ENCODE peak calls at places on chromosomes 13 and 19, in five cellular contexts. Q is right lobe of liver, H is IMR-90, U is left ventricle myocardium inferior, S is Karpas-422. Z is an unnamed sample.

GRCh38 chr13:100519626-100520025 is 69.0 kb downstream of the GGACT start:
- DNase-seq in Q (no peak), S (no peak), U (no peak), H (no peak), Z (no peak)

GRCh38 chr19:6952956-6953355 is 65.6 kb downstream of the ADGRE1 start:
- DNase-seq in S (no peak), Q (no peak), H (no peak), U (no peak), Z (no peak)

GRCh38 chr13:22915442-22916082 is 265.2 kb upstream of the SGCG start:
- DNase-seq in H (peak; percentile 17), U (peak; percentile 38), Q (no peak), S (no peak), Z (peak; percentile 48)

GRCh38 chr13:21435710-21436151 is 23.4 kb downstream of the ZDHHC20 start:
- DNase-seq in H (peak; percentile 89), S (no peak), U (peak; percentile 31), Q (peak; percentile 55), Z (peak; percentile 45)

GRCh38 chr13:114115191-114115671 is 17.2 kb downstream of the RASA3 start:
- DNase-seq in Q (peak; percentile 84), S (no peak), H (peak; percentile 94), U (no peak), Z (peak; percentile 39)

GRCh38 chr19:11203194-11204075 is 6.1 kb upstream of the KANK2 start:
- DNase-seq in S (peak; percentile 72), Q (no peak), U (peak; percentile 77), H (peak; percentile 71), Z (peak; percentile 61)

GRCh38 chr13:22040810-22041364 is 370.0 kb downstream of the FGF9 start:
- DNase-seq in S (no peak), H (no peak), Q (no peak), U (no peak), Z (no peak)

GRCh38 chr13:109226631-109227030 is 559.8 kb downstream of the IRS2 start:
- DNase-seq in H (no peak), U (no peak), Q (no peak), S (no peak), Z (no peak)

GRCh38 chr13:86792153-86792651 is 879.0 kb upstream of the SLITRK5 start:
- DNase-seq in S (no peak), Q (peak; percentile 45), H (no peak), U (no peak), Z (no peak)

GRCh38 chr19:49639401-49640112 is 386 bp downstream of the RRAS start:
- DNase-seq in S (peak; percentile 49), U (no peak), Q (no peak), H (no peak), Z (no peak)

GRCh38 chr19:28827382-28827781 is 385.6 kb downstream of the UQCRFS1 start:
- DNase-seq in H (no peak), Q (no peak), S (no peak), U (no peak), Z (no peak)

GRCh38 chr13:23159205-23159586 is 21.6 kb upstream of the SGCG start:
- DNase-seq in U (peak; percentile 33), H (peak; percentile 13), Q (no peak), S (no peak), Z (no peak)

GRCh38 chr19:36528921-36529518 is 949 bp upstream of the ZNF260 start:
- DNase-seq in Q (no peak), U (no peak), S (peak; percentile 61), H (no peak), Z (peak; percentile 12)

GRCh38 chr19:46737275-46737654 is 8.6 kb upstream of the FKRP start:
- DNase-seq in Q (peak; percentile 50), U (no peak), H (no peak), S (no peak), Z (no peak)

GRCh38 chr19:46736544-46737274 is 9.1 kb upstream of the FKRP start:
- DNase-seq in H (no peak), U (peak; percentile 71), Q (peak; percentile 62), S (no peak), Z (no peak)

GRCh38 chr19:46741447-46741846 is 4.4 kb upstream of the FKRP start:
- DNase-seq in S (no peak), H (no peak), U (no peak), Q (no peak), Z (no peak)

GRCh38 chr19:46737761-46738171 is 8.1 kb upstream of the FKRP start:
- DNase-seq in S (no peak), H (no peak), Q (peak; percentile 46), U (no peak), Z (no peak)

DNA sequence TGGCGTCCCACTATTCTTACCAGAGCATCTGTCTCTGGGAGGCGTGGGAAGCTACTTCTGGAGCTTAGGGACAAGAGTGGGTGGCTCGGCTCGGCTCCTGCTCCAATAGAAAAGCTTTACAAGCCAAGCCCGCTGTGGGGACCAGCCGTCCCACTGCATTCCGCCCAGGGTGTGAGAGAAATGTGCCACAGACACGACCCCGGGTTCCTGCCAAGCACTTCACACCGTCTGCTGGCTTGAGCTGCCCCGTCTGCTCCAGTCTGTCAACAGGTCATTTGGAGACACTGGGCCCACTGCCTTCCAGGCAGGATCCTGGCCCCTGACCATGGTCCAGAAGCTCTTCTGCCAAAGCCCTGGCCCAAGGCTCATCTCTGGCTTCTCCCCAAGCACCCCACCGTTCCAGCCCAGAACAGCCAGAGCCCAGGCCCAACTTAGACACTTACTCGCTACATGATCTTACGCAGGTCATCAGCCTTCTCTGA is 6.5 kb upstream of the FKRP start:
- DNase-seq in S (no peak), Q (peak; percentile 76), H (no peak), U (peak; percentile 90), Z (no peak)
- H3K4me1 ChIP-seq in S (peaks cover 11% of the 10 kb centered on the region), Q (no peaks in the 10 kb centered on the region), H (peaks cover 28% of the 10 kb centered on the region), U (peaks cover 87% of the 10 kb centered on the region), Z (peaks cover 19% of the 10 kb centered on the region)

DNA sequence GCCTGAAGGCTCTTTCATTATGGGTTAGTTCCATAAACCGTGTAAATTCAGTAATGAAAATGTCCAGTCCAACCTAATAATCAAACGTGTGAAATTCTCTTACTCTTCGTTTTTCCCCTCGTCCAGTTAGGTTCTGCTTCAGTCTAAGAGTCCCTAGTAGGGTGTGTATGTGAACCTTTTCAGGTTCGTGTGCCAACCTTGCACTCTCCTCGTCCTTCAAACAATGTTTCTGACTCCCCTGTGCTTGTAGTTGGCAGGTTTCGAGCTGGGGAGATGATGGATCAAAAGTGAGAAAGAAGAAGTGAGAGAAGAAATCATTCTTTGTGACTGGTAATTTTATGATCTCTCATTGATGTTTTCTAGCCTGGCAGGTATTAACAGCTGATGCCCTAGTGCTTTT is 366.1 kb downstream of the GPC5 start:
- DNase-seq in U (no peak), Q (no peak), H (no peak), S (no peak), Z (no peak)
- H3K4me1 ChIP-seq in U (no peaks in the 10 kb centered on the region), Q (no peaks in the 10 kb centered on the region), H (no peaks in the 10 kb centered on the region), S (no peaks in the 10 kb centered on the region), Z (no peaks in the 10 kb centered on the region)

GRCh38 chr19:14614099-14614412 is 31.2 kb downstream of the CLEC17A start:
- DNase-seq in H (no peak), Q (no peak), U (no peak), S (peak; percentile 43), Z (no peak)

GRCh38 chr19:14611051-14611450 is 28.2 kb downstream of the CLEC17A start:
- DNase-seq in U (no peak), H (no peak), Q (no peak), S (no peak), Z (no peak)

GRCh38 chr19:14615628-14616027 is 32.7 kb downstream of the CLEC17A start:
- DNase-seq in U (no peak), H (no peak), S (no peak), Q (no peak), Z (no peak)

GRCh38 chr19:14616310-14616870 is 33.5 kb downstream of the CLEC17A start:
- DNase-seq in U (no peak), H (no peak), Q (no peak), S (no peak), Z (no peak)

DNA sequence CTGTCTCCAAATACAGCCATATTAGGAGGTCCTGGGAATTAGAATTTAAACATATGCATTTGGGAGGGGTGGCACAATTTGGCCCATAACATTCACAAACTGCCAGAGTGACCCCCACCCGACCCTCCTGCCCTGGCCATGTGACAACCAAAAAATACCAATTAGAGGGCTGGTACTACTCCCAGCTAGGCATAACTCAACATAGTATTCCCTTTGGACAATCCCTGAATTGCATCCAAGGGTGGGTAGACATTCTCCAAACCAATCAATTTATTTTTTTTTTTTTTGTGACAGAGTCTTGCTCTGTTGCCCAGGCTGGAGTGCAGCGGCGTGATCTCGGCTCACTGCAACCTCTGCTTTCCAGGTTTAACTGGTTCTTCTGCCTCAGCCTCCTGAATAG is 29.8 kb downstream of the CLEC17A start:
- DNase-seq in U (no peak), H (no peak), S (no peak), Q (no peak), Z (no peak)
- H3K4me1 ChIP-seq in U (no peaks in the 10 kb centered on the region), H (no peaks in the 10 kb centered on the region), S (peaks cover 16% of the 10 kb centered on the region), Q (no peaks in the 10 kb centered on the region), Z (no peaks in the 10 kb centered on the region)

DNA sequence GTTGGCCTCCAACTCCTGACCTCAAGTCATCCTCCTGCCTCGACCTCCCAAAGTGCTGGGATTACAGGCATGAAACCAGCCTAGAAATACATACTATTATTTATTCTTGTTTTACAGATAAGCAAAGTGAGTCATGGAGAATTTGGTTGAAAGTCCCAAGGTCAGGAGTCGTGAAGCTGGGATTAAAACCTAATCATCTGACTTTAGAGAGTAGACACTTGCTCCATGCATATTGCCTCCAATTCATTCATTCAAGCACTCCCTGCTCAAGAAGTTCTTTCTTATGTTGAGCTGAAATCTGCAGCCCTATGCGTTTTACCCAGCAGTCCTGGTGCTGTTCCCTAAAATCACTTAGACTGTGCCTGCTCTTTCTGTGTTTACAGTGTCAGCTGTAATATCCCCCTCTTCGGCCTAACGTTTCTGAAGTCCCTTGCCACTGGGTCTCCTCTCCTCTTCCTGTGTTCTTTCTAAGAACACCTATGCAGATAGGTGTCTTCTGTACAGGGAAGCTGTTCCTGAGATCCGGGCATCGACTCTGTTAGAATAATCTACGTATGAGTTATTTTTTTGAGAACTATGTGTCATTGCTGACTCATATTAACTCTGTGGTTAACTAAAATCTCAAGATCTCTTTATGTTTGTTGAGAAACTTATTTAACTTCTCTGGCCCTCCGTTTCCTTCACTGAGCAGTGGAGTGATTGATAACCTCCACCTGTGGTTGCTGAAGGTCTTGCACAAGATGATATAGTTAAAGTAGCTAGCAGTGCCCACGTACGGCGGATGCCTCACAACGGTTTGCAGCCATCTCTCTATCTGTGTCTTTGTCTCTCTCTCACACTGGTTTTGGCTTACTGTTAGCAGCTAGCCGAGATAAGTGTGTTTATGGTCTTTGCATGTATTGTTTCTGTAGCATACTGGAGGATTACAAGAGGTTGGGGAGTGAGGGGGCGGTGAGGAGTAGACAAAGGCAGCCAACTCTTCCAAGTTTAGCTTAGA is 4.6 kb downstream of the ALOX5AP start:
- DNase-seq in S (peak; percentile 53), Q (no peak), U (no peak), H (peak; percentile 95), Z (no peak)
- H3K4me1 ChIP-seq in S (peaks cover 83% of the 10 kb centered on the region), Q (no peaks in the 10 kb centered on the region), U (peaks cover 21% of the 10 kb centered on the region), H (peaks cover 28% of the 10 kb centered on the region), Z (no peaks in the 10 kb centered on the region)

Z was measured in body of pancreas.